ENCODE peak calls at places on chromosomes 13 and 19, in five cellular contexts. I is epithelial cell of esophagus, Z is lower leg skin, A is mucosa of descending colon, N is H1. C is an unnamed sample.

GRCh38 chr19:13026478-13026999 is 31.3 kb downstream of the NFIX start:
- DNase-seq in A (peak), I (peak), N (no peak), Z (no peak), C (peak)

GRCh38 chr19:28289294-28290063 is 923.5 kb downstream of the UQCRFS1 start:
- DNase-seq in A (peak), Z (no peak), N (no peak), I (no peak), C (no peak)

GRCh38 chr13:26829716-26830115 is 69.1 kb upstream of the GPR12 start:
- DNase-seq in Z (no peak), N (no peak), A (no peak), I (no peak), C (no peak)

GRCh38 chr19:40492274-40492673 is 25.5 kb downstream of the SPTBN4 start:
- DNase-seq in I (no peak), A (no peak), Z (no peak), N (no peak), C (no peak)

GRCh38 chr19:41397086-41398041 is at the start of the genes BCKDHA and EXOSC5:
- DNase-seq in I (peak), N (peak), Z (peak), A (peak), C (peak)

GRCh38 chr13:44734204-44734707 is 158.1 kb upstream of the TSC22D1 start:
- DNase-seq in I (peak), A (no peak), N (no peak), Z (no peak), C (no peak)

GRCh38 chr13:74767031-74767430 is 632.8 kb upstream of the KLF12 start:
- DNase-seq in I (peak), Z (no peak), A (no peak), N (no peak), C (no peak)

GRCh38 chr19:55504252-55504603 is 16.0 kb downstream of the SSC5D start:
- DNase-seq in I (no peak), Z (no peak), A (no peak), N (no peak), C (no peak)

GRCh38 chr19:14089662-14090508 is 666 bp downstream of the SAMD1 start:
- DNase-seq in A (peak), Z (no peak), I (peak), N (peak), C (peak)

GRCh38 chr19:46472592-46472991 is 1.2 kb upstream of the PNMA8A start:
- DNase-seq in Z (no peak), I (no peak), N (no peak), A (no peak), C (no peak)

GRCh38 chr19:54191671-54192453 is 754 bp downstream of the TSEN34 start:
- DNase-seq in N (no peak), Z (no peak), A (no peak), I (peak), C (peak)

GRCh38 chr19:2027361-2027760 is 11.8 kb upstream of the BTBD2 start:
- DNase-seq in A (no peak), N (no peak), I (peak), Z (no peak), C (peak)
- TF ChIP-seq CTCF in A (no peak), N (no peak), I (no peak), Z (no peak), C (no peak)

GRCh38 chr13:101970339-101970738 is 431.5 kb downstream of the FGF14 start:
- DNase-seq in Z (no peak), I (no peak), N (no peak), A (no peak), C (no peak)
- H3K4me3 ChIP-seq in Z (no peak), I (no peak), N (no peak), A (no peak), C (no peak)

GRCh38 chr19:18865973-18866799 is 29.8 kb downstream of the CERS1 start:
- DNase-seq in Z (no peak), I (peak), N (peak), A (peak), C (no peak)

GRCh38 chr19:18865106-18865972 is 30.6 kb downstream of the CERS1 start:
- DNase-seq in Z (no peak), A (no peak), I (peak), N (no peak), C (peak)

GRCh38 chr19:18867199-18867598 is 28.8 kb downstream of the CERS1 start:
- DNase-seq in Z (no peak), N (no peak), A (no peak), I (no peak), C (no peak)

GRCh38 chr19:18867751-18868150 is 28.2 kb downstream of the CERS1 start:
- DNase-seq in I (no peak), A (no peak), N (no peak), Z (no peak), C (no peak)

GRCh38 chr19:18866800-18867123 is 29.2 kb downstream of the CERS1 start:
- DNase-seq in Z (no peak), A (no peak), N (no peak), I (no peak), C (no peak)
- TF ChIP-seq CTCF in Z (no peak), A (no peak), N (no peak), I (no peak), C (no peak)

DNA sequence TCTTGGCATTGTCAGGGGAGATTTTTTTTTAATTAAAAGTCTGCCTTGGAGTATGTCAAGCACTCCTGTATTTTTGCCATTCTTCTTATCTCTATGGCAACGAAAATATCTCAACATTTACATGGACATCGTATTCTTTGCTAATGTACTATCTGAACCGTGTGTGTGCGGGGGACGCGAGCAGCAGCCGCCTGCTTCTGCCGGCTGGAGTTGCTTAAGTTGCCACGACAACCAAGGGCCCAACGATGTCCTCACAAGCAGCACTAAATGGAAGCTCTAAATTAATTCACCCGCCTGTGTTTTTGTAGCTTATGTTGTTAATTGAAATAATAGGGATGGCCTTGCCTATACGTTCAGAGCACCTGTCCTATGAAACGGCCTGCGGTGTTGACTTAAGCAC is 309.5 kb downstream of the TEX29 start:
- DNase-seq in I (no peak), Z (no peak), N (no peak), A (no peak), C (no peak)
- H3K4me3 ChIP-seq in I (no peak), Z (no peak), N (no peak), A (no peak), C (no peak)

GRCh38 chr13:108270442-108270841 is 924 bp downstream of the TNFSF13B start:
- DNase-seq in A (no peak), N (no peak), I (no peak), Z (no peak), C (no peak)

GRCh38 chr13:108266316-108266936 is 3.1 kb upstream of the TNFSF13B start:
- DNase-seq in Z (no peak), I (no peak), N (no peak), A (no peak), C (no peak)

GRCh38 chr13:108268713-108269112 is 805 bp upstream of the TNFSF13B start:
- DNase-seq in A (no peak), N (no peak), I (no peak), Z (no peak), C (no peak)

GRCh38 chr13:108269601-108270328 is at the start of gene TNFSF13B:
- DNase-seq in Z (no peak), I (peak), A (peak), N (peak), C (peak)

GRCh38 chr13:108267338-108267737 is 2.2 kb upstream of the TNFSF13B start:
- DNase-seq in I (no peak), Z (no peak), A (no peak), N (no peak), C (no peak)
- TF ChIP-seq CTCF in I (no peak), Z (no peak), A (no peak), N (no peak), C (no peak)

DNA sequence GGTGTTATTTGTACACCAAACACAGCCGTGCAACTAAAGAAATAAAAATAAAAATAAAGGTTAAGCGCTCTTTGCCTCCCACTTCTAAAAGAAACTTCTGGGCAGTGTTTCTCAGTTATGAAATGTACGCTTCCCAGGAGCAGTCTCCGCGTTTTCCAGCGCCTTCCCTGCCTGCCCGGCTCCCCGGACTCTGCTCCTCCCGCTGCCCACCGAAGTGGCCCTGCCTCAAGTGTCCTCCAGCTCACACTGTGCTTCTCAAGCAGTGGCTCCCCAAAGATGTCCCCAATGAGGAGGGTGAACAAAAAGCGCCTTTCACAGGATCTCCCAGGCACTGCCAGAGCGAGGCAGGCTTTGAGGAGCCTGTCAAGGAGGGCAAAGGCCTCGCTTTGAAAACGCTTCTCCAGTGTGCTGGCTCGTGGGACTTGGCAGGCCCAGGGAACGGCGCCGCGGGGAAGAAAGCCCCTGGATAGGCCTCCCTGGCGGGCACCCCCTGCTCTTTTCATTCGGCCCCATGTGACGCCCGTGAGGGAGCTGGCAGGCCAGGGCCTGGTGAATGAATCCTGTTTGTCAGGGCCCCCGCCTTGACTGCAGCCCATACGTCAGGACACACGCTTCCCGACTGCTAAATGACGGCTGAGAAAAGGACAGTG is 187.1 kb downstream of the FOXO1 start:
- DNase-seq in A (no peak), N (no peak), Z (no peak), I (no peak), C (peak)
- H3K4me3 ChIP-seq in A (no peak), N (no peak), Z (no peak), I (no peak), C (no peak)

GRCh38 chr19:48970923-48971395 is 5.8 kb downstream of the FTL start:
- DNase-seq in N (peak), A (peak), I (peak), Z (peak), C (peak)

GRCh38 chr19:48977061-48977460 is 12.0 kb downstream of the FTL start:
- DNase-seq in N (no peak), A (no peak), Z (no peak), I (no peak), C (no peak)

GRCh38 chr19:48970139-48970766 is 5.1 kb downstream of the FTL start:
- DNase-seq in I (no peak), N (no peak), Z (no peak), A (no peak), C (no peak)

GRCh38 chr19:48975947-48976847 is 11.1 kb downstream of the FTL start:
- DNase-seq in N (peak), A (no peak), I (no peak), Z (no peak), C (no peak)
- TF ChIP-seq CTCF in N (no peak), A (no peak), I (no peak), Z (no peak), C (no peak)